ENCODE peak calls at places on chromosomes 13 and 19, in nine cellular contexts. B, N, G, V, Z, J, I, E and L are unnamed samples.
A peak's percentile ranks its signal among the peaks of the same experiment; 100 is the strongest.

GRCh38 chr19:23823952-23824389 is 65.3 kb upstream of the ZNF681 start:
- DNase-seq in Z (no peak), V (peak; percentile 47), N (peak; percentile 3), E (peak; percentile 31), I (no peak), B (no peak), J (no peak), G (peak; percentile 11), L (no peak)

GRCh38 chr19:49113762-49114629 is at the start of gene LIN7B:
- DNase-seq in I (no peak), B (peak; percentile 84), J (peak; percentile 14), Z (peak; percentile 67), N (peak; percentile 49), G (peak; percentile 54), V (peak; percentile 72), E (peak; percentile 87), L (peak; percentile 92)

GRCh38 chr19:32651729-32652140 is 23.2 kb downstream of the ANKRD27 start:
- DNase-seq in J (no peak), V (peak; percentile 85), E (no peak), B (no peak), I (no peak), G (peak; percentile 65), Z (no peak), N (peak; percentile 35), L (no peak)

GRCh38 chr19:38213911-38214625 is 10.0 kb downstream of the DPF1 start:
- DNase-seq in V (no peak), J (peak; percentile 89), Z (peak; percentile 61), N (peak; percentile 29), I (no peak), G (peak; percentile 52), B (no peak), E (no peak), L (no peak)

GRCh38 chr13:49308104-49308875 is 60.6 kb downstream of the CDADC1 start:
- DNase-seq in Z (no peak), N (peak; percentile 93), B (no peak), I (no peak), E (no peak), G (peak; percentile 65), J (peak; percentile 39), V (no peak), L (no peak)

GRCh38 chr13:46962286-46962941 is 65.6 kb upstream of the HTR2A start:
- DNase-seq in E (no peak), J (peak; percentile 25), G (peak; percentile 41), N (peak; percentile 31), V (no peak), B (no peak), Z (no peak), I (no peak), L (no peak)

GRCh38 chr19:51020988-51021651 is 1.6 kb upstream of the KLK10 start:
- DNase-seq in J (peak; percentile 27), N (peak; percentile 56), I (peak; percentile 5), Z (no peak), G (peak; percentile 75), E (peak; percentile 33), B (no peak), V (no peak), L (no peak)

GRCh38 chr13:48504606-48505369 is 28.1 kb downstream of the RCBTB2 start:
- DNase-seq in B (no peak), N (no peak), V (peak; percentile 39), J (no peak), E (no peak), G (no peak), Z (no peak), I (no peak), L (no peak)

GRCh38 chr19:31231181-31231580 is 118.1 kb downstream of the TSHZ3 start:
- DNase-seq in J (peak; percentile 85), N (peak; percentile 17), E (no peak), B (no peak), Z (no peak), G (no peak), V (no peak), I (no peak), L (no peak)

GRCh38 chr13:93248627-93249047 is 22.0 kb downstream of the GPC6 start:
- DNase-seq in Z (no peak), N (no peak), B (no peak), J (peak; percentile 66), G (peak; percentile 83), I (no peak), V (peak; percentile 60), E (peak; percentile 64), L (no peak)

GRCh38 chr19:50928841-50929240 is 17.6 kb upstream of the KLK4 start:
- DNase-seq in E (no peak), Z (no peak), I (no peak), B (no peak), N (no peak), J (no peak), V (no peak), G (no peak), L (no peak)

GRCh38 chr13:72456486-72456885 is 270.9 kb downstream of the MZT1 start:
- DNase-seq in I (no peak), B (no peak), V (no peak), Z (no peak), J (no peak), G (no peak), E (no peak), N (no peak), L (no peak)

GRCh38 chr19:18514800-18515682 is 6.8 kb downstream of the ELL start:
- DNase-seq in N (peak; percentile 92), V (no peak), G (peak; percentile 93), Z (no peak), I (no peak), B (no peak), J (no peak), E (no peak), L (no peak)

GRCh38 chr13:43272866-43273265 is 249.5 kb downstream of the DNAJC15 start:
- DNase-seq in I (no peak), B (no peak), Z (no peak), N (no peak), V (no peak), J (no peak), G (no peak), E (no peak), L (no peak)

GRCh38 chr19:45515081-45515624 is 7.9 kb downstream of the VASP start:
- DNase-seq in Z (peak; percentile 86), J (no peak), B (no peak), E (no peak), I (no peak), V (no peak), N (no peak), G (no peak), L (no peak)

DNA sequence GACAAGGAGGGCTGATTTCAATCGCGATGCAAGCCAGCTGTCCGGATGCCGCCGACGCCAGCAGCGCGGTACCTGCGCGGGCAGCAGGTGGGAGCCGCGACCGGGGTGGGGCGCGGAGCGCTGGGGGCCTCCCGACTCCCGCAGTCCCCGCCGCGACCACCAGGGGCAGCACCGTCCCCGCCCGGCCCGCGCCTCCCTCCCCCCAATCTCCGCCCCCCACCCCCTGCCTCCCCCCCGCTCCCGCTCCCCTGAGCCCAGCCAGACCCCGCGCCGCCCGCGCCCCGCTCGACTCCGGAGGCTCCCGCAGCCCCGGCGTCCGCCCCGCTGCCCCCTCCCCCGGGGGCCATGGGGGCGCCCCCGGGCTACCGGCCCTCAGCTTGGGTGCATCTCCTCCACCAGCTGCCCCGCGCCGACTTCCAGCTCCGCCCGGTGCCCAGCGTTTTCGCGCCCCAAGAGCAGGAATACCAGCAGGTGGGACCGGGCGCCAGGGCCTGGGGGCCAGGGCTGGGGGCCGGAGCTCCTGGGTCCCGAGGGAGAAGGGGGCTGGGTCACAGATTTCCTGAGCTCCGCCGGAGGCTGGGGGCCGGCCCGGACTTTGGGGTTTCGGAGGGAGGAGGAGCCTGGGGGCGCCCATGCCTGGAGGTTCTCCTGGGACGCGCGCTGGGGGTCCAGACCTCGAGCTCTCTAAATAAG is at the start of gene TTYH1:
- DNase-seq in Z (no peak), G (no peak), I (no peak), B (no peak), J (no peak), V (peak; percentile 62), N (no peak), E (peak; percentile 44), L (no peak)
- TF ChIP-seq CTCF in Z (peak; percentile 66), G (peak; percentile 9), I (no peak), B (peak; percentile 73), J (no peak), V (peak; percentile 82), N (no peak), E (peak; percentile 90), L (peak; percentile 48)

GRCh38 chr13:41847216-41847615 is 113.7 kb downstream of the VWA8 start:
- DNase-seq in B (no peak), G (no peak), V (no peak), E (no peak), J (no peak), I (no peak), Z (no peak), N (no peak), L (no peak)

DNA sequence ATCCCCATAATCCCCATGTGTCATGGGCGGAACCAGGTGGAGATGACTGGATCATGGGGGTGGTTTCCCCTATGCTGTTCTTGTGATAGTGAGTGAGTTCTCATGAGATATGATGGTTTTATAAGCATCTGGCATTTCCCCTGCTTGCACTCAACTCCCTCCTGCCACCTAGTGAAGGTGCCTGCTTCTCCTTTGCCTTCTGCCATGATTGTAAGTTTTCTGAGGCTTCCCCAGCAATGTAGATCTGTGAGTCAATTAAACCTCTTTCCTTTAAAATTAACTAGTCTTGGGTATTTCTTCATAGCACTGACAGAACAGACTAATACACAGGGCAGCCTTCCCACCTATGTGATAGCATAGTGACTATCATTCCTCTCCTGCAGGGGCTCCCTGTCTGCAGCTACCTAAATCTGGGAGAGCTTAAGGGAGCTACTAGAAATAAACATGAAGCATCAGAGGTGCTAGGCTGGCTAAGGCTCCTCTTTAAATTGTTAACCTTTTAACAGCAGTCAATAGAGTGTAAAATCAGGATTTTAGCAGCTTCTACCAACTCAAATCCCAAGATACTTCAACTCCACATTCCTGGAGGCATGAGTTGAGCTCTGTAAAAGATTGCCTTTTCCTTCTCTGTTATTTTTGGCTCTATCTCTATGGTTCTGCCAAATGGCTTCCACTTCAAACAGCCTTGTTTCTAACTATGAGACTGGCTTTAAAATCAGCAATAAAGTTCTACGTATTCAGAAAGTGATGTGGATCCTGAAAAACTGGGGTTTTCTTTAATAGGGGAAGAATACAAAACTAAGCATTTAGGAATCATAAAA is 112.3 kb downstream of the VWA8 start:
- DNase-seq in G (peak; percentile 51), N (peak; percentile 32), Z (no peak), I (peak; percentile 36), J (peak; percentile 65), V (no peak), E (no peak), B (no peak), L (no peak)
- TF ChIP-seq CTCF in G (peak; percentile 48), N (peak; percentile 13), Z (no peak), I (no peak), J (peak; percentile 11), V (peak; percentile 49), E (no peak), B (no peak), L (peak; percentile 55)

DNA sequence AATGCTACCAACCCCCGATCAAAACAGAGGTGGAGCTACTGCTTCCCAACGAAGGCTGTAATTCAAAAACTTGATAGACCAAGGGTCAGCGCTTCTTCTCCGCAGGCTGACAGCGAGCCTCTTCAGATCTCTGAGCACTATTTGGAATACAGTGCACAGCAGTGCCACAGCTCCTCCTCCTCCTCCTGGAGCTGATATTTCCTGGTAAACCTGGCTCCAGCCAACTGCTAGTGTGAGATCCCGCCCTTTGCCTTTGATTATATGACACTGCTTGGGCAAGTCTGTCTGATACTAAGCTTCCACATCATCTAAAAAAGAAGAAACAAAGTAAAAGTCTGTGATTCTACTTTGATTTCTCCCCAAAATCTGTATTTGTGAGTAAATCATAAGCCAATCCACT is 710.5 kb downstream of the DACH1 start:
- DNase-seq in Z (no peak), J (no peak), I (no peak), N (no peak), E (no peak), V (no peak), G (no peak), B (no peak), L (no peak)
- TF ChIP-seq CTCF in Z (no peak), J (no peak), I (no peak), N (no peak), E (no peak), V (no peak), G (no peak), B (no peak), L (no peak)

GRCh38 chr13:76223565-76223964 is 587.4 kb downstream of the LMO7 start:
- DNase-seq in J (no peak), V (peak; percentile 33), I (no peak), Z (no peak), N (no peak), E (no peak), G (no peak), B (no peak), L (no peak)
- TF ChIP-seq CTCF in J (no peak), V (peak; percentile 52), I (no peak), Z (no peak), N (peak; percentile 14), E (no peak), G (peak; percentile 37), B (no peak), L (no peak)